ENCODE peak calls at places on chromosomes 7 and 10, in six cellular contexts. D is RPMI8226; U is LHCN-M2; Z is colonic mucosa; O is WERI-Rb-1; T is activated CD8-positive, alpha-beta memory T cell treated with anti-CD3 and anti-CD28 coated beads, Interleukin-2, amount 50 U/mL, for 4 hours. B is an unnamed sample.

GRCh38 chr10:131753336-131753735 is 147.5 kb upstream of the PPP2R2D start:
- DNase-seq in U (no peak), Z (no peak), T (no peak), O (no peak), D (no peak), B (no peak)

GRCh38 chr7:73612598-73613269 is 11.6 kb downstream of the MLXIPL start:
- DNase-seq in O (no peak), U (peak), T (no peak), D (no peak), Z (peak), B (no peak)

GRCh38 chr7:36062159-36062815 is 90.8 kb upstream of the EEPD1 start:
- DNase-seq in O (no peak), Z (no peak), T (no peak), U (no peak), D (no peak), B (no peak)

GRCh38 chr7:51123322-51124021 is 193.1 kb downstream of the COBL start:
- DNase-seq in D (no peak), T (peak), Z (no peak), O (no peak), U (peak), B (no peak)

GRCh38 chr10:31147220-31147608 is 115.5 kb upstream of the ZNF438 start:
- DNase-seq in U (peak), D (no peak), Z (no peak), T (no peak), O (no peak), B (no peak)

GRCh38 chr7:84181628-84182027 is 13.0 kb downstream of the SEMA3A start:
- DNase-seq in U (no peak), Z (no peak), O (no peak), T (no peak), D (no peak), B (no peak)

GRCh38 chr7:102122026-102122425 is 164.6 kb upstream of the SH2B2 start:
- DNase-seq in T (no peak), Z (no peak), D (peak), O (no peak), U (peak), B (peak)

GRCh38 chr7:151704969-151705743 is 171.8 kb downstream of the PRKAG2 start:
- DNase-seq in U (no peak), D (no peak), Z (no peak), T (no peak), O (peak), B (no peak)

GRCh38 chr7:1558841-1559625 is 3.0 kb upstream of the TMEM184A start:
- DNase-seq in O (no peak), Z (no peak), D (no peak), T (no peak), U (no peak), B (no peak)

GRCh38 chr7:31104361-31105255 is 52.5 kb downstream of the ADCYAP1R1 start:
- DNase-seq in U (no peak), T (no peak), Z (no peak), D (no peak), O (no peak), B (no peak)

GRCh38 chr7:114334992-114335391 is 79.6 kb upstream of the FOXP2 start:
- DNase-seq in T (no peak), U (no peak), Z (no peak), O (no peak), D (no peak), B (no peak)

GRCh38 chr7:750111-750905 is 23.2 kb upstream of the PRKAR1B start:
- DNase-seq in T (no peak), D (no peak), O (peak), Z (no peak), U (no peak), B (no peak)

GRCh38 chr10:33355267-33355666 is 20.8 kb upstream of the NRP1 start:
- DNase-seq in D (no peak), T (no peak), Z (no peak), O (no peak), U (no peak), B (no peak)

GRCh38 chr7:96855691-96856090 is 146.0 kb upstream of the SEM1 start:
- DNase-seq in T (no peak), Z (no peak), D (no peak), O (no peak), U (no peak), B (no peak)

GRCh38 chr7:27143022-27143949 is at the start of gene HOXA5:
- DNase-seq in D (no peak), U (peak), O (peak), Z (peak), T (no peak), B (no peak)

GRCh38 chr7:129222064-129222463 is 2.8 kb upstream of the AHCYL2 start:
- DNase-seq in D (no peak), T (no peak), O (peak), U (peak), Z (no peak), B (peak)

GRCh38 chr7:74343281-74344127 is 54.3 kb downstream of the CLIP2 start:
- DNase-seq in Z (no peak), T (no peak), U (peak), O (no peak), D (no peak), B (no peak)

GRCh38 chr7:32206987-32207386 is 136.8 kb upstream of the PDE1C start:
- DNase-seq in O (peak), Z (no peak), D (peak), T (no peak), U (no peak), B (no peak)